ENCODE peak calls at places on chromosomes 6 and 20, in five cellular contexts. T is endothelial cell of umbilical vein, J is cardiac fibroblast, L is mesothelial cell of epicardium, O is endothelial cell. P is an unnamed sample.

GRCh38 chr6:1322725-1323219 is 10.9 kb downstream of the FOXQ1 start:
- DNase-seq in J (no peak), O (no peak), T (no peak), L (no peak), P (no peak)

GRCh38 chr6:26224940-26225847 is 138.0 kb downstream of the HFE start:
- DNase-seq in L (no peak), T (peak; percentile 89), O (no peak), J (peak; percentile 93), P (peak; percentile 89)

GRCh38 chr6:1381397-1382330 is 7.7 kb upstream of the FOXF2 start:
- DNase-seq in T (peak; percentile 3), O (peak; percentile 91), J (peak; percentile 25), L (peak; percentile 66), P (peak; percentile 96)

GRCh38 chr6:88868559-88868860 is 94.9 kb downstream of the RNGTT start:
- DNase-seq in L (no peak), J (no peak), T (peak; percentile 65), O (no peak), P (no peak)

GRCh38 chr6:98566126-98566525 is 268.2 kb upstream of the POU3F2 start:
- DNase-seq in O (no peak), J (no peak), L (no peak), T (no peak), P (no peak)

GRCh38 chr6:141105481-141105880 is 1027.2 kb upstream of the GJE1 start:
- DNase-seq in T (no peak), J (peak; percentile 62), O (no peak), L (no peak), P (no peak)

GRCh38 chr20:25247666-25248500 is at the start of gene PYGB:
- DNase-seq in J (peak; percentile 88), T (peak; percentile 88), O (peak; percentile 80), L (peak; percentile 70), P (peak; percentile 99)

GRCh38 chr6:85468326-85468725 is 18.4 kb downstream of the NT5E start:
- DNase-seq in L (no peak), T (no peak), J (peak; percentile 64), O (no peak), P (no peak)

GRCh38 chr20:40493071-40493470 is 196.0 kb downstream of the MAFB start:
- DNase-seq in J (peak; percentile 91), O (no peak), L (no peak), T (peak; percentile 36), P (no peak)

GRCh38 chr20:47610247-47610944 is 108.7 kb downstream of the NCOA3 start:
- DNase-seq in O (no peak), J (peak; percentile 83), L (no peak), T (peak; percentile 93), P (peak; percentile 86)

GRCh38 chr6:159117031-159117430 is 52.2 kb upstream of the FNDC1 start:
- DNase-seq in L (no peak), T (no peak), O (no peak), J (peak; percentile 51), P (no peak)

GRCh38 chr6:30942338-30943060 is 1.7 kb downstream of the MUCL3 start:
- DNase-seq in J (peak; percentile 85), O (peak; percentile 64), L (peak; percentile 80), T (peak; percentile 56), P (peak; percentile 97)

GRCh38 chr6:134911532-134911931 is 38.4 kb downstream of the ALDH8A1 start:
- DNase-seq in T (no peak), J (peak; percentile 49), O (no peak), L (no peak), P (peak; percentile 90)

GRCh38 chr20:35972445-35972844 is 4.1 kb downstream of the CNBD2 start:
- DNase-seq in J (no peak), O (no peak), T (no peak), L (no peak), P (no peak)

GRCh38 chr6:160955508-160956295 is 35.9 kb upstream of the MAP3K4 start:
- DNase-seq in O (no peak), J (no peak), L (no peak), T (no peak), P (no peak)

GRCh38 chr6:7727951-7728854 is 2.3 kb downstream of the BMP6 start:
- DNase-seq in L (no peak), O (peak; percentile 28), T (no peak), J (peak; percentile 55), P (peak; percentile 94)

GRCh38 chr6:21593927-21594421 is 423 bp downstream of the SOX4 start:
- DNase-seq in O (peak; percentile 19), L (no peak), J (peak; percentile 72), T (no peak), P (peak; percentile 93)

GRCh38 chr6:157629220-157629619 is 193.8 kb upstream of the SNX9 start:
- DNase-seq in J (peak; percentile 29), T (no peak), O (no peak), L (no peak), P (no peak)

GRCh38 chr6:132060591-132060990 is 109.4 kb upstream of the CCN2 start:
- DNase-seq in L (no peak), O (no peak), J (peak; percentile 52), T (peak; percentile 95), P (no peak)

DNA sequence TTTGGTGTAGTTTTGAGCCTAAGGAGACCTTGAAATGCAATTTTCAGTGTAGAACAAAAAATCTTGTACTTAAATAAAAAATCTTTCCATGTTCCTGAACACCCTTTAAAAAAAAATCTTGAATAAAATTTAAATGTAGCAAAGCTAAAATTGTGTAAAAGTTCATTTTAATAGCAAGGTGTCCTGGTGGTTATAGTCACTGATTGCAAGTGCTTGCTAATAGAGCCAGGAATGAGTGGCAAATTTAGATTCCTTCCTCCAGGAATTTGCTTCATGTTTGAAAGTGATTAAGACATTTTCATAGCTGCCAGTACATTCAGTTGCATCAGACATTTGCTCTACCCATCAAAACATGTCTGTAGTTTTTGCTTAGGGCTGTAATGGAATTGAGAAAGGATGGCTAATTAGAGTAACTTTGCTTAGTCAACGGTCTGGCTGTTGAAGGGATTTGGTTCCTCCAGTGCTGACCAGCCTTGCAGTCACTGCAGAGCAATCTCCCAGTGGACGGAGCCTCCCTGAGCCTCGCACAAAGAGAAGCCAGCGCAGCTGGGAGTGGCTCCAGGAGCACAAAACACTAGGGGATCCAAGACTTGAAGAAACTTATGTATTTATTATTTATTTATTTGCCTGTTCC is 36.5 kb downstream of the AKAP12 start:
- DNase-seq in J (peak; percentile 80), L (no peak), O (no peak), T (no peak), P (peak; percentile 73)
- TF ChIP-seq CTCF in J (no peak), L (no peak), O (no peak), T (no peak), P (no peak)

GRCh38 chr6:74574794-74575193 is 631.1 kb downstream of the COL12A1 start:
- DNase-seq in T (peak; percentile 50), O (no peak), J (peak; percentile 52), L (no peak), P (no peak)
- TF ChIP-seq CTCF in T (peak; percentile 39), O (peak; percentile 61), J (peak; percentile 68), L (peak; percentile 59), P (peak; percentile 43)

DNA sequence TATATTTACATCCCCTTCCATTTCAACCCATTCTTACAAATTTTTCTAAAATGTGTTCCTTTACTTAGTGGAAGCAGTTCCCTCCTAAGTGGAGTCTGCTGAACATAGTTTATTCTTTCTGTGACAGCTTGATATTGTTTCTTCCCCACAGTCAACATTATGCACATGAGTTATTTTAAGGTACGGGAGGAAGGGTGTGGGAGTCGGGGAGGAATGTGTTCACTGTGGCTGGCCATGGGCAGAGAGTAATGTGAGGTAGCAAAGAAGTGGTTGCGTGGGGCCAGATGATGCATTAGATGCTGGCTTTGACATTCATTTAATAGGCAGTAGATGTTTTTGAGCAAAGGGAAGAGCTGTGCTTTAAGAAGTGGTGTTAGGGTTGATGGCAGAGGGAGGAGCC is 98.5 kb downstream of the ARMC2 start:
- DNase-seq in L (no peak), J (peak; percentile 54), T (no peak), O (no peak), P (peak; percentile 32)
- TF ChIP-seq CTCF in L (no peak), J (no peak), T (no peak), O (no peak), P (no peak)

GRCh38 chr20:910132-910839 is 5.8 kb downstream of the ANGPT4 start:
- DNase-seq in T (no peak), O (no peak), L (no peak), J (peak; percentile 18), P (peak; percentile 65)

GRCh38 chr20:910840-911770 is 5.0 kb downstream of the ANGPT4 start:
- DNase-seq in T (no peak), J (peak; percentile 19), L (no peak), O (no peak), P (peak; percentile 89)

GRCh38 chr20:909641-910040 is 6.5 kb downstream of the ANGPT4 start:
- DNase-seq in T (no peak), L (no peak), O (no peak), J (no peak), P (no peak)

GRCh38 chr20:913306-913849 is 2.8 kb downstream of the ANGPT4 start:
- DNase-seq in T (no peak), O (no peak), J (no peak), L (no peak), P (peak; percentile 63)

GRCh38 chr20:911882-912600 is 4.1 kb downstream of the ANGPT4 start:
- DNase-seq in O (no peak), J (no peak), T (no peak), L (no peak), P (peak; percentile 32)
- TF ChIP-seq CTCF in O (no peak), J (no peak), T (no peak), L (no peak), P (no peak)